ENCODE peak calls at places on chromosomes 12 and 14, in seven cellular contexts. C, G, V, I, W, M and A are unnamed samples.
A peak's percentile ranks its signal among the peaks of the same experiment; 100 is the strongest.

GRCh38 chr14:55446833-55447232 is 6.4 kb upstream of the TBPL2 start:
- DNase-seq in C (peak; percentile 79), G (no peak), V (peak; percentile 69), I (no peak), W (no peak), M (peak; percentile 55), A (no peak)

GRCh38 chr12:52870361-52871290 is 21.8 kb upstream of the KRT78 start:
- DNase-seq in C (peak; percentile 52), G (no peak), V (no peak), I (peak; percentile 94), W (peak; percentile 69), M (peak; percentile 32), A (peak; percentile 97)

GRCh38 chr14:24943024-24943423 is 106.9 kb downstream of the STXBP6 start:
- DNase-seq in C (no peak), G (no peak), V (no peak), I (no peak), W (no peak), M (no peak), A (peak; percentile 88)

GRCh38 chr12:123934829-123935228 is 37.8 kb downstream of the CCDC92 start:
- DNase-seq in C (peak; percentile 4), G (no peak), V (no peak), I (no peak), W (no peak), M (no peak), A (peak; percentile 41)

GRCh38 chr14:92945959-92946846 is 23.3 kb downstream of the CHGA start:
- DNase-seq in C (peak; percentile 48), G (no peak), V (peak; percentile 51), I (peak; percentile 91), W (no peak), M (peak; percentile 70), A (no peak)

GRCh38 chr12:111201495-111202236 is 167.2 kb downstream of the PHETA1 start:
- DNase-seq in C (no peak), G (no peak), V (no peak), I (no peak), W (no peak), M (no peak), A (no peak)

GRCh38 chr12:66550626-66551025 is 128.2 kb downstream of the GRIP1 start:
- DNase-seq in C (no peak), G (no peak), V (no peak), I (no peak), W (no peak), M (peak; percentile 6), A (no peak)

GRCh38 chr12:65495233-65495632 is 216.8 kb downstream of the MSRB3 start:
- DNase-seq in C (peak; percentile 64), G (no peak), V (peak; percentile 88), I (no peak), W (no peak), M (no peak), A (no peak)

GRCh38 chr12:52867636-52868035 is 18.8 kb upstream of the KRT78 start:
- DNase-seq in C (peak; percentile 59), G (no peak), V (no peak), I (peak; percentile 75), W (no peak), M (peak; percentile 42), A (peak; percentile 79)

GRCh38 chr12:106345739-106346138 is 11.8 kb upstream of the POLR3B start:
- DNase-seq in C (peak; percentile 96), G (no peak), V (peak; percentile 51), I (peak; percentile 45), W (peak; percentile 29), M (peak; percentile 67), A (peak; percentile 89)

GRCh38 chr14:49586673-49587460 is 687 bp upstream of the RPS29 start:
- DNase-seq in C (peak; percentile 79), G (peak; percentile 90), V (peak; percentile 72), I (peak; percentile 40), W (peak; percentile 70), M (peak; percentile 87), A (peak; percentile 72)

GRCh38 chr12:110001596-110001995 is 2.4 kb downstream of the ANKRD13A start:
- DNase-seq in C (peak; percentile 81), G (no peak), V (no peak), I (no peak), W (no peak), M (no peak), A (no peak)
- H3K9ac ChIP-seq in C (no peak overlapping the region), G (no peak overlapping the region), V (peak overlapping the region; percentile 34), I (no peak overlapping the region), W (no peak overlapping the region), M (no peak overlapping the region), A (no peak overlapping the region)

DNA sequence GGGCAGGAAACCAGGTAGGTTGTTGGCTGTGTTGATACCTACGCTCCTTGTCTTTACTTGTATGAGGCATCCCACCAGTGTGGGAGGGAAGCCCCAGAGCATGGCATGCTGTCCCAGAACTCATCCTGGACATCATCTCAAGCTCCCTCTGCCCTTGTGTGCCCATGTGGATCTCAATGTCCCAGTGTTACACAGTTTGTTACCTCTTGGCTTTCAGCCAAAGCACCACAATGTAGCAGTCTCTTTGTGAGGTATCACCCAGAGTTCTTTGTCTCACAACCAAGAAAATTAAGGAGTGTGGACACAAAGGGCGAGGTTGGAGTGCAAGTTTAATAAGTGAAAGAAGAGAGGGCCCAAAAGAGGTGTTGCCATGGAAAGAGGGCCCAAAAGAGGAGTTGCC is 43.1 kb upstream of the CDKN3 start:
- DNase-seq in C (no peak), G (no peak), V (no peak), I (no peak), W (no peak), M (no peak), A (no peak)
- H3K4me3 ChIP-seq in C (no peak overlapping the region), G (no peak overlapping the region), V (no peak overlapping the region), I (no peak overlapping the region), W (no peak overlapping the region), M (no peak overlapping the region), A (peak overlapping the region; percentile 24)

DNA sequence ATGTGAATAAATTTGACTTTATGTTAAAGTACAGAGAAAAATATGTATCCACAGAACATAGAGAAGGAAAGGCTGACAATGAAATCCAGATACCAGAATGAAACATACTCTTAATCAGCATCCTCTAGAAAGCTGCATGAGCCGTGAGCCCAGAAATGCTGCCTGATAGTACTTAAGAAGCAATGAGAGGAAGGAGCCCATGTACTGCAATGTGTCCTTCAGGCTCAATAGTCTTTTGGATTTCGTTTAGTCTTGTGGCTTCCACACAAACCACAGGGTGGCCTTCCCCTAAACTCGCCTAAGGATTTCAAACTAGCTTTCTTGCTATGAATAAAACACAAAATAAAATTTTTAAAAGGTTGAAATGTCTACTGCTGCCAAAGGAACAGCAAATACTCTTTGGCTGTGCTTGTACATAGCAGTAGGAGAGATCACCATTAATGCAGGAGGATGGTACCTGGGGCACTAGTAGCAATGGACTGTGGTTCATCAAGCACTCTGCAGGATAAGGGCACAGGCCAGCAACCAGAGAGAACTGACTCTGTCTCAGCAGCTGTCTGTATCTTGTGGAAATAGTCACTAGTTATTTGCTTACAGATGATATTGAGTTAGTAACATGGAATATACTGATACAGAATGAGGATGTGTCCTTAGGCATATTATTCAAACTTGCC is 988.3 kb upstream of the LRFN5 start:
- DNase-seq in C (no peak), G (no peak), V (no peak), I (no peak), W (no peak), M (no peak), A (no peak)
- H3K9ac ChIP-seq in C (no peak overlapping the region), G (no peak overlapping the region), V (no peak overlapping the region), I (no peak overlapping the region), W (no peak overlapping the region), M (no peak overlapping the region), A (no peak overlapping the region)

GRCh38 chr12:116879509-116880212 is 1.6 kb downstream of the HRK start:
- DNase-seq in C (no peak), G (no peak), V (no peak), I (no peak), W (no peak), M (no peak), A (peak; percentile 76)

GRCh38 chr12:116881325-116881866 is at the start of gene HRK:
- DNase-seq in C (no peak), G (no peak), V (no peak), I (no peak), W (no peak), M (no peak), A (peak; percentile 86)

GRCh38 chr12:116880817-116881324 is 370 bp downstream of the HRK start:
- DNase-seq in C (peak; percentile 53), G (no peak), V (no peak), I (peak; percentile 38), W (peak; percentile 50), M (peak; percentile 13), A (peak; percentile 92)

GRCh38 chr12:116878567-116879508 is 2.4 kb downstream of the HRK start:
- DNase-seq in C (peak; percentile 45), G (no peak), V (no peak), I (peak; percentile 62), W (no peak), M (no peak), A (peak; percentile 84)

DNA sequence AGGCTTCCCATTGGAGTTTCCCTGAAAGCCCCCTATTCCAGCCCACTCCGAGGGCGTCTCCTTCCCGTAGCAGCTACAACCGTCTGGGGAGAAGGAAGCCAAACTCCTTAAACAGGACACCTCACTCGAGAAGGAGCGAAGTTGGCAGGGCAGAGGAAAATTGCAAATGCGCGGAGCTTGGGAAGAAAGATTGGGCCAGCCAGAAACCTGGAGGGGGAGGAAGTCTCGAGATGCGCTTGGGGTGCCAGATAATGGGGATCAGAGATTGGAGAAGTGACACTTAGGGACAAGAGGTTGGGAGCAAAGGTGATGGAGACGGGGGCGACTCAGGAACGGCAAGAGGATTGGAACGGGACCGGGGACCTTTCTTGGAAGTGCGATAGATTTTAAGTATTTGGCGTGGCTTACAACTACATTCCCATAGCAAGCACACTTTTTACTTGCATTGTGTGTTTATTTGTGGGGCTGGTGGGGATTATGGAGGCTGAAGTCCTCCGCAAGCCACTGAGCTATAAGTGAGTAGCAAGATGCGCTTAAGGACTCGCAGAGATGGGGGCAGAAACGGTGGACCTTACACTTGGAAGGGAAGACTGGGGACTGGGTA is 926 bp downstream of the HRK start:
- DNase-seq in C (peak; percentile 18), G (no peak), V (no peak), I (no peak), W (no peak), M (peak; percentile 33), A (peak; percentile 74)
- H3K4me3 ChIP-seq in C (no peak overlapping the region), G (peak overlapping the region; percentile 75), V (peak overlapping the region; percentile 67), I (peak overlapping the region; percentile 13), W (peak overlapping the region; percentile 82), M (no peak overlapping the region), A (peak overlapping the region; percentile 80)

GRCh38 chr14:23078692-23079116 is 16.2 kb downstream of the ACIN1 start:
- DNase-seq in C (peak; percentile 94), G (no peak), V (no peak), I (peak; percentile 72), W (no peak), M (peak; percentile 82), A (no peak)
- H3K9ac ChIP-seq in C (peak overlapping the region; percentile 47), G (no peak overlapping the region), V (peak overlapping the region; percentile 3), I (no peak overlapping the region), W (peak overlapping the region; percentile 33), M (peak overlapping the region; percentile 8), A (no peak overlapping the region)

GRCh38 chr12:138171-138897 is 71.8 kb downstream of the IQSEC3 start:
- DNase-seq in C (no peak), G (no peak), V (no peak), I (no peak), W (no peak), M (no peak), A (no peak)
- H3K4me3 ChIP-seq in C (no peak overlapping the region), G (no peak overlapping the region), V (no peak overlapping the region), I (no peak overlapping the region), W (peak overlapping the region; percentile 25), M (no peak overlapping the region), A (no peak overlapping the region)

DNA sequence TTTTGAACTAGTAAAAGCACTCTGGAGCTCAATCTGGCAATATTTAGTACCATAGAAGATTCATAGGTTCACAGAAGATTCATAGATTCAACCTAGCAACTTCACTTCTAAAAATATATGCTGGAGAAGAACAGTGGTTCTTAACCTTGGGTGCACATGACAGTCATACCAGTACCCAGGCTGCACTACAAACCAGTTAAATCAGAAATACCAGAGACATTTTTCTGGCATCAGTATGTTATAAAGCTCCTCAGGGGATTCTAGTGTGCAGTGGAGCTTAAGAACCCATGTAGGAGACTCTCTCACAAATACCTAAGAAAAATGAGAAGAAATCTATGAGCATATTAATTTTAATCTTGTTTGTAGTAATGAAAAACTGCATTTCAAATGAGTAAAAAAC is 46.6 kb downstream of the CNTN1 start:
- DNase-seq in C (no peak), G (no peak), V (no peak), I (no peak), W (no peak), M (no peak), A (no peak)
- H3K9ac ChIP-seq in C (no peak overlapping the region), G (no peak overlapping the region), V (no peak overlapping the region), I (no peak overlapping the region), W (no peak overlapping the region), M (no peak overlapping the region), A (no peak overlapping the region)